ENCODE peak calls at places on chromosomes 12 and 14, in five cellular contexts. E is MM.1S, U is stomach, L is foreskin fibroblast, J is upper lobe of left lung. G is an unnamed sample.

GRCh38 chr12:7156259-7157197 is 26.4 kb downstream of the CLSTN3 start:
- DNase-seq in L (no peak), E (no peak), J (peak), U (no peak), G (no peak)

GRCh38 chr14:90807060-90807459 is 9.2 kb downstream of the TTC7B start:
- DNase-seq in E (no peak), U (no peak), J (no peak), L (no peak), G (no peak)

GRCh38 chr14:48693793-48694192 is 892.4 kb downstream of the RPS29 start:
- DNase-seq in E (no peak), L (no peak), J (no peak), U (no peak), G (no peak)

GRCh38 chr12:6925543-6926279 is 2.0 kb upstream of the ATN1 start:
- DNase-seq in L (peak), J (no peak), E (no peak), U (peak), G (peak)

GRCh38 chr14:103819503-103820307 is 27.7 kb downstream of the PPP1R13B start:
- DNase-seq in E (no peak), L (no peak), J (no peak), U (peak), G (peak)

GRCh38 chr14:69088523-69089445 is 64.1 kb downstream of the DCAF5 start:
- DNase-seq in J (no peak), L (peak), U (no peak), E (peak), G (peak)

GRCh38 chr12:130987151-130987931 is 33.6 kb downstream of the ADGRD1 start:
- DNase-seq in J (no peak), E (no peak), L (no peak), U (no peak), G (no peak)

GRCh38 chr14:91233936-91234790 is 10.3 kb downstream of the GPR68 start:
- DNase-seq in E (no peak), U (no peak), L (no peak), J (peak), G (no peak)

GRCh38 chr12:117202556-117202955 is 12.3 kb upstream of the FBXO21 start:
- DNase-seq in U (no peak), E (no peak), J (no peak), L (no peak), G (no peak)

GRCh38 chr12:45586486-45586885 is 143.0 kb upstream of the ARID2 start:
- DNase-seq in U (no peak), J (peak), E (no peak), L (no peak), G (no peak)

GRCh38 chr14:101481557-101481956 is 79.7 kb upstream of the DIO3 start:
- DNase-seq in E (no peak), U (peak), L (no peak), J (no peak), G (no peak)

GRCh38 chr12:6871052-6871957 is 1.8 kb downstream of the SPSB2 start:
- DNase-seq in J (no peak), L (no peak), U (peak), E (peak), G (no peak)

GRCh38 chr12:11959117-11959823 is 111.5 kb upstream of the BCL2L14 start:
- DNase-seq in U (no peak), E (no peak), L (peak), J (no peak), G (peak)

GRCh38 chr14:99155173-99155777 is 116.7 kb downstream of the BCL11B start:
- DNase-seq in L (no peak), J (no peak), E (no peak), U (no peak), G (no peak)

GRCh38 chr12:8784464-8784863 is 38.0 kb upstream of the A2ML1 start:
- DNase-seq in L (no peak), E (no peak), J (no peak), U (no peak), G (no peak)

GRCh38 chr12:12072064-12072760 is 1.5 kb downstream of the BCL2L14 start:
- DNase-seq in L (no peak), J (peak), E (no peak), U (peak), G (no peak)

GRCh38 chr12:49489154-49489553 is 49.7 kb upstream of the KCNH3 start:
- DNase-seq in U (no peak), J (no peak), L (no peak), E (no peak), G (no peak)

GRCh38 chr12:80709811-80710726 is 2.6 kb downstream of the MYF6 start:
- DNase-seq in U (no peak), L (no peak), J (peak), E (no peak), G (no peak)

GRCh38 chr14:65287264-65288131 is 125.0 kb upstream of the FUT8 start:
- DNase-seq in E (no peak), L (no peak), J (peak), U (no peak), G (no peak)

GRCh38 chr14:64644629-64645028 is 59.6 kb upstream of the PLEKHG3 start:
- DNase-seq in L (no peak), U (no peak), E (no peak), J (no peak), G (no peak)

GRCh38 chr14:79641371-79641770 is 569.9 kb downstream of the DIO2 start:
- DNase-seq in L (no peak), J (no peak), U (no peak), E (no peak), G (no peak)

GRCh38 chr12:106445053-106445452 is 87.5 kb downstream of the POLR3B start:
- DNase-seq in E (no peak), U (no peak), L (no peak), J (no peak), G (no peak)

GRCh38 chr14:74511966-74512365 is 18.4 kb downstream of the ISCA2 start:
- DNase-seq in U (no peak), L (no peak), J (no peak), E (no peak), G (no peak)

GRCh38 chr14:100605230-100605629 is 18.0 kb upstream of the BEGAIN start:
- DNase-seq in U (no peak), L (no peak), J (no peak), E (no peak), G (no peak)

GRCh38 chr14:61854898-61855297 is 92.7 kb downstream of the SNAPC1 start:
- DNase-seq in L (no peak), E (no peak), J (no peak), U (no peak), G (no peak)

GRCh38 chr14:30610719-30611388 is 11.3 kb upstream of the SCFD1 start:
- DNase-seq in L (no peak), U (peak), E (no peak), J (no peak), G (peak)

GRCh38 chr14:54169254-54169924 is 212.8 kb upstream of the BMP4 start:
- DNase-seq in E (peak), J (no peak), L (peak), U (no peak), G (peak)

GRCh38 chr12:121036810-121037326 is 2.2 kb downstream of the OASL start:
- DNase-seq in U (no peak), L (peak), E (no peak), J (no peak), G (peak)

GRCh38 chr14:44783899-44784298 is 177.8 kb downstream of the KLHL28 start:
- DNase-seq in L (no peak), J (no peak), U (no peak), E (no peak), G (no peak)

DNA sequence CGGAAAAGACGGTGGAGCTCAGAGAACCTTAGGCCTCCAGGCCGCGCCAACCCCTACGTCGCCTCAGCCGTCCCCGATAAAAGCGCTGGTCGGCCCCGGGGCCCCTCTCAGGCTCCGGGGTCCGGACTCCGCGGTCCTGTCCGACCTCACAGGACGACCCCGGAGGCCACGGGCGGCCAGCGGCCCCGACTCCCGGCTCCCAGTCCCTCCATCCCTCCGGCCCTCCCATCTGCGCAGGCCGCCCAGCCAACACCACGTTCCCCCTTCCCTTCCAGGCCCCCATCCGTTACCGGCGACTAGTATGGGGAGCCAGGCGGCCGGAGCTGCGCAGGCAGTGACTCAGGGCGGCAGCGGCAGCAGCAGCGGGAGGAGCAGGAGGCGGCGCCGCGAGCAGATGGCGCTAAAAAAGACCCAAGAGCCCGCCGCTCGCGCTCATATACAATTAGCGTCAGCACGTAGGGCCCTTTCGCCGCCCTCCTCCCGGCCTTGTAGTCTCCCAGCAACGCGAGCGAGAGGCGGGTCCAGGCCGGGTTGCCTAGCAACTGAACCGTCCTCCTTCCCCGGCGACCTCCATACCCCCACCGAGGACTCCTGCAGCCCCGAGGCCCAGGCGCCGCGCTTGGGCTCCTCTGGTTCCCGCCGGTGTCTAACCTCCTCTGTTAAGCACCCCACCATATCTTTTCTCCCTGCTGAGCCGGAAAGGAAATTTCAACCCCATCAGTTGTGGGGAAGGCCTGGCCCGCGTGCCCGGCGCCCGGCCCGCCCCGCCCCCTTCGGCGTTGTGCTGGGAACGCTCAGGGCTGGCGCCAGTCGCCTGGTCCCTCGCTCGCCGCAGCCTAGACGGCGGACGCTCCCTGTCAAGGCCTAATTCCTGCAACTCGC is at the start of gene NAP1L1:
- DNase-seq in L (peak), J (peak), E (peak), U (peak), G (peak)
- TF ChIP-seq CTCF in L (no peak), J (no peak), E (no peak), U (no peak), G (no peak)

GRCh38 chr12:119775246-119775895 is 101.7 kb downstream of the CIT start:
- DNase-seq in U (no peak), J (no peak), L (no peak), E (no peak), G (no peak)
- TF ChIP-seq CTCF in U (no peak), J (no peak), L (no peak), E (no peak), G (no peak)

DNA sequence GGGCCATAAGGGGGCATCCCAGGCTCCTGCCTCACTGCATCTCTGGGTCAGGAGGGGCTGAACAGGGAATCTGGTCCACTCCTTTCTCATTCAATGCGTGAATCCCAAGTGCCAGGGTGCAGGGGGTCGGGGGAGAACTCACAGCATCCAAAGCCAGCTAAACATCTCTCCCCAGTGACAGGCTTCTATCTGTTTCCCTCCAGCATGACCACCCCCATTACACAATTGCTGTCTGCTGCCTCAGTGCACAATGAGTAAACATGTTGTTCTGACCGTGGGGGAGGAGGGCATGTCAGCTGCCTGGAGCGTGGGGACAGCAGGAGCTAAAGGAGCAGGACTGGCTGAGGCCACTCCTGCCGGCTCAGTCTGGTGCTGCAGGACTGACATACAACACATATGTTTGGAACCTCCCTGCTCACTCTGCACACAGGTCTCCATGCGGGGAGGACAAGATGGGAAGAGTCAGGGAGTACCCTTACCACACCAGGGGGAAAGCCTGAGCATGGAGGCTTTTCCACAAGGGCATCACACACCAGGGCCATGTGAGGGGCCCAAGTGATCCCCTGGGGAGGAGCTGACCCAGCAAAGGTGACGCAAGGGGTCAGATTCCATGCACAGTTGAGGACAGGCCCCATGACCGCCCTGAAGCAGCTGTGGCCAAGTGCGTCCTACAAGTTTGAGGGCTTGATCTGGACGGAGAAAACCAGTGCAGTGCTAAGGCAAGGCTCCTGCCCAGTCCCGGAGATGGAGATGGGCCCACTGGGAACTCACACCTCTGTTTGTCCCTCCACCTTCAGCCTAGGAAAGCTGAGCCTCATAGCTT is 1.4 kb downstream of the TNS2 start:
- DNase-seq in E (no peak), U (peak), L (peak), J (no peak), G (peak)
- TF ChIP-seq CTCF in E (no peak), U (no peak), L (no peak), J (peak), G (no peak)

GRCh38 chr14:35384386-35385041 is 20.0 kb downstream of the NFKBIA start:
- DNase-seq in J (peak), L (peak), U (no peak), E (no peak), G (peak)
- TF ChIP-seq CTCF in J (no peak), L (peak), U (no peak), E (no peak), G (peak)

GRCh38 chr14:77140937-77141591 is 527 bp downstream of the ZDHHC22 start:
- DNase-seq in U (no peak), J (peak), E (no peak), L (peak), G (peak)
- TF ChIP-seq CTCF in U (no peak), J (peak), E (no peak), L (peak), G (no peak)